ENCODE peak calls at places on chromosomes 3 and 15, in ten cellular contexts. G is endothelial cell of umbilical vein, M is prostate gland, R is GM23338, T is K562, A is transverse colon, J is SK-N-SH, O is Panc1, I is sigmoid colon, F is HL-60. E is an unnamed sample.

GRCh38 chr3:145865329-145865904 is 295.6 kb downstream of the PLOD2 start:
- DNase-seq in M (no peak), J (no peak), R (no peak), I (no peak), A (no peak), T (no peak), G (no peak), F (no peak), O (no peak), E (no peak)

GRCh38 chr15:45037936-45038335 is 14.9 kb downstream of the SORD start:
- DNase-seq in R (no peak), J (no peak), O (no peak), A (no peak), M (no peak), G (no peak), F (no peak), T (no peak), I (no peak), E (no peak)

GRCh38 chr15:35669021-35669420 is 123.1 kb upstream of the DPH6 start:
- DNase-seq in G (no peak), O (no peak), I (no peak), J (no peak), F (no peak), T (no peak), A (no peak), R (peak; percentile 69), M (no peak), E (no peak)

GRCh38 chr3:134194247-134194646 is 56.4 kb downstream of the RYK start:
- DNase-seq in R (no peak), T (no peak), F (no peak), A (no peak), O (no peak), I (no peak), M (no peak), J (no peak), G (no peak), E (no peak)

GRCh38 chr3:54321515-54321914 is 199.2 kb downstream of the CACNA2D3 start:
- DNase-seq in T (no peak), R (peak; percentile 40), M (no peak), A (peak; percentile 14), F (no peak), O (no peak), G (no peak), I (no peak), J (no peak), E (no peak)

GRCh38 chr3:98750520-98750919 is 12.6 kb upstream of the ST3GAL6 start:
- DNase-seq in F (no peak), A (no peak), J (no peak), R (no peak), I (no peak), G (no peak), O (no peak), M (no peak), T (no peak), E (no peak)

GRCh38 chr3:178434206-178434805 is 101.9 kb upstream of the KCNMB2 start:
- DNase-seq in O (no peak), M (no peak), I (no peak), F (no peak), G (peak; percentile 22), R (peak; percentile 43), J (peak; percentile 18), T (no peak), A (no peak), E (no peak)

GRCh38 chr3:194536883-194537637 is 50.3 kb upstream of the ATP13A3 start:
- DNase-seq in T (no peak), J (peak; percentile 36), I (peak; percentile 75), F (no peak), R (no peak), A (peak; percentile 89), G (peak; percentile 74), O (peak; percentile 41), M (peak; percentile 83), E (peak; percentile 80)

DNA sequence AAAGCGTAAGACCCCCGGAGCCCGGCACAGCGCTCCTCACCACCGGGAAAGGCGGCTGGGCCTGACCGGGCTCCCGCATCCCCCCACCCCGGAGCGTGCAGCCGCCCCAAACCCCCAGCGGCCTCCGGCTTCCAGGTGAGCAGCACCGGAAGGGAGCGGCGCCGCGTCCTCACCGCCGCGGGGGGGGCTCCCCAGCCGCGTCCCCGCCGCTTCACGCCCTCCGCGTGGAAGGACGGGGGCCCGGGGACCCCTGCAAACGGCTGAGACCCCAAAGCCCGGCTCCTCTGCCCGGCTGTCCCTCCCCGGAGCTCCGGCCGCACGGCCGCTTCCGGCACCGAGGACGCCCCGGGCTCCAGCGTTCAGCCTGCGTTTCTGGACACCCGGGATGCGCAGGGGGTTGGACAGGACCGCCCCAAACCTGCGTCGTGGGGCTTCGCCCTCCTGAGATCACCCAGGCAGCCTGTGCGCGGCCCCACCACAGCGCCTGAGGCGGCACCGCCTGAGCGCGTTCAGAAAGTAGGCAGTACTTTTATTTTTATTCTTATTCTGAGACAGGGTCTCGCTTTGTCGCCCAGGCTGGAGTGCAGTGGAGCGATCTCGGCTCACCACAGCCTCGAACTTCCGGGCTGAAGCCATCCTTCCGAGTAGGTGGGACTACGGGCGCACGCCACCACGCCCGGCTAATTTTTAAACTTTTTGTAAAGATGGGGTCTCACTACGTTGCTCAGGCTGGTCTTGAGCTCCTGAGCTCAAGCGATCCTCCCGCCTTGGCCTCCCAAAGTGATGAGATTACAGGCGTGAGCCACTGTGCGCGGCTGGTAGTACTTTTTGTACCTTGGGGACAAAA is 51.6 kb upstream of the BLM start:
- DNase-seq in J (peak; percentile 91), T (peak; percentile 75), M (peak; percentile 41), O (no peak), G (peak; percentile 19), A (peak; percentile 64), I (peak; percentile 83), F (peak; percentile 61), R (peak; percentile 72), E (peak; percentile 48)
- TF ChIP-seq POLR2AphosphoS5 in J (peak; percentile 58), T (peak; percentile 63), M (no peak), O (peak; percentile 81), G (peak; percentile 43), A (peak; percentile 4), I (peak; percentile 55), F (peak; percentile 66), R (peak; percentile 40), E (no peak)

DNA sequence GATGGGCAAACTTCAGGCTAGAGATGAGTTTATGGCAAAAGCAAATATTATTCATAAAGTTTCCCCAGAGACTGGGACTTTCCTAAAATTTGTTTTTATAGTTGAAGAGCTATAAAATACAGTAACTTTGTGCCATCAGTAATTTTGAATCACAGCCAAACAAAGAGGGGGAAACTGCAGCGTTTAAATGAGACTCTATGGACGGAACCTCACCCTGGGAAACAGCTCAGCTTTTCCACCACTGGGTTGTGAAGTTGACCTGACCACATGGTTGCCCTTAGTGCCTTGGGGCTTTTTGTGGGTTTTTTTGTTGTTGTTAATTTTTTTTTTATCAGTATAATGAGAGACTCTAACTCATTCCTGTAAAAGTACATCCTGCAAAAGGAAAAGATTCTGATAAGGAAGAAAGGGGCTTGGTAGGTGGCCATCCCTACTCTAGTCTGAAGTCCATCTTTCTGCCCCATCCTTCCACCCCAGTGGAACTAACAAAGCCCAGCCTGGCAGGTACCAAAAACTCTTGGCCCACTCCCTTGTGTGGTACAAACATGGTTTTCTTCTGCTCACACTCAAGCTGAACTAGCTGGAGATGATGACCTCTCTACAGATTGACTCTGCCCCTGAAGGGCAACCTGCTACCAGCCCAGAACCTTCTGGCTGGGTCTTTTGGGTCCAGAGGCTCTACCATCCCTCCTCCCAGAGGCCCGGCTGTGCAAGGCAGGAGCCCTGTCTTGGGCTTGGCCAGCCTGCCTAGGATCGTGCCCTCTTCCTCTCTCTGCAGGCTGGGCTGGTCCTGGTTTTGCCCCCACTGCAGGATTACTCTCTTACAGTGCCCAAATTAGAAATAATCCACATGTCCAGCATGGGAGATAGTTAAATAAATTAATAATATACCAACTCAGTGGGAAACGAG is 41.2 kb downstream of the RLBP1 start:
- DNase-seq in O (no peak), A (no peak), R (no peak), G (no peak), M (no peak), J (no peak), I (no peak), F (no peak), T (no peak), E (no peak)
- H3K27ac ChIP-seq in O (no peak overlapping the region), A (no peak overlapping the region), R (no peak overlapping the region), G (no peak overlapping the region), M (no peak overlapping the region), J (no peak overlapping the region), I (no peak overlapping the region), F (no peak overlapping the region), T (no peak overlapping the region), E (no peak overlapping the region)

GRCh38 chr3:51711352-51712019 is 4.6 kb downstream of the GRM2 start:
- DNase-seq in T (no peak), O (no peak), J (peak; percentile 13), A (no peak), G (no peak), M (no peak), F (no peak), R (no peak), I (no peak), E (peak; percentile 13)

GRCh38 chr3:51712020-51712385 is 5.1 kb downstream of the GRM2 start:
- DNase-seq in I (no peak), A (no peak), J (peak; percentile 10), R (no peak), T (no peak), F (no peak), M (no peak), G (no peak), O (no peak), E (peak; percentile 5)

GRCh38 chr3:51709675-51710074 is 2.8 kb downstream of the GRM2 start:
- DNase-seq in J (no peak), F (no peak), O (no peak), I (no peak), R (no peak), A (no peak), M (no peak), T (no peak), G (no peak), E (no peak)

GRCh38 chr3:51712511-51712931 is 5.7 kb downstream of the GRM2 start:
- DNase-seq in F (no peak), I (no peak), R (no peak), T (no peak), O (no peak), G (no peak), A (no peak), M (no peak), J (peak; percentile 15), E (peak; percentile 22)

GRCh38 chr3:51710631-51711351 is 3.9 kb downstream of the GRM2 start:
- DNase-seq in G (no peak), I (no peak), T (no peak), R (peak; percentile 64), F (no peak), J (peak; percentile 47), M (no peak), A (peak; percentile 3), O (no peak), E (peak; percentile 16)
- TF ChIP-seq CTCF in G (no peak), I (no peak), T (peak; percentile 31), R (no peak), F (no peak), J (no peak), M (no peak), A (no peak), O (no peak), E (no peak)

GRCh38 chr3:52238761-52239701 is at the start of gene TWF2:
- DNase-seq in A (peak; percentile 85), F (peak; percentile 68), M (peak; percentile 66), R (peak; percentile 89), T (peak; percentile 95), I (peak; percentile 89), J (peak; percentile 99), O (no peak), G (peak; percentile 82), E (peak; percentile 81)

GRCh38 chr3:52237659-52238172 is 1.2 kb downstream of the TWF2 start:
- DNase-seq in A (peak; percentile 76), J (peak; percentile 58), R (peak; percentile 72), G (peak; percentile 61), M (peak; percentile 74), F (peak; percentile 77), I (peak; percentile 97), O (no peak), T (peak; percentile 61), E (peak; percentile 83)

GRCh38 chr3:52237006-52237658 is 1.8 kb downstream of the TWF2 start:
- DNase-seq in J (no peak), G (no peak), R (no peak), M (no peak), I (no peak), T (no peak), A (no peak), F (no peak), O (no peak), E (no peak)

GRCh38 chr3:52236424-52236886 is 2.5 kb downstream of the TWF2 start:
- DNase-seq in F (no peak), J (no peak), R (no peak), I (no peak), G (no peak), A (no peak), M (no peak), O (no peak), T (no peak), E (no peak)

DNA sequence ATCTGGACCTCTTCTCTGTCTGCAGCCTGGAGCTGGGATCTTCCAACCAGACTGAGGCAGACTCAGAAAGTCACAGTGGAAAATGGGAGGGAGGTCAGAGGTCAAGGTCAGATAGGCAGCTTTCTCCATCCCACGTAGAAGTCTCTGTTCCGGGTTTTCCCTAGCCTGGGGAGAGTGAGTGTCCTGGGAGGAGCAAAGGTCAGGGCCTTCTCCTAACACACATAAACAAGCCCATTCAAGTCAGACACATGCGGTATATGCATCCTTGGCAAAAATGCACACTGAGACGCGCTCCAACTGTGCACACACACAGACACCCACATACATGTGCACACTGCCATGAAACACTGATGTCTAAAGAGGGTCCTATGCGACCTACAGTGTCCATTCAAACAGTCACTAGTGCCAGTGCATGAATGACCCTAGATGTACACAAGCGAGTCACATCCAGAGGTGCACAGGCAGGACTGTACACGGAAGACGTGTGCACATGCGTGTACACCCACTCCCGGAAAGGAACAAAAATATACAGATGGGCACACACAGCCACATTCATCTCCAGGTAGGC is 681 bp downstream of the TWF2 start:
- DNase-seq in A (no peak), F (no peak), G (peak; percentile 33), R (peak; percentile 49), M (no peak), I (no peak), O (no peak), J (no peak), T (no peak), E (no peak)
- TF ChIP-seq POLR2AphosphoS5 in A (no peak), F (peak; percentile 15), G (no peak), R (no peak), M (no peak), I (no peak), O (no peak), J (no peak), T (no peak), E (no peak)